ENCODE peak calls at places on chromosomes 12 and 14, in ten cellular contexts. One of them, this sample, is unnamed.

GRCh38 chr14:97977711-97978261 is 1180.6 kb downstream of the VRK1 start:
- DNase-seq in cardiac muscle cell: peak
- DNase-seq in naive thymus-derived CD4-positive, alpha-beta T cell: peak
- DNase-seq in kidney glomerular epithelial cell: no peak
- DNase-seq in heart right ventricle: peak
- DNase-seq in Right ventricle myocardium inferior: peak
- DNase-seq in Caco-2: no peak
- DNase-seq in stimulated activated CD4-positive, alpha-beta T cell treated with anti-CD3 and anti-CD28 coated beads, TNF-alpha, amount 100 ng/mL, for 24 hours: peak
- DNase-seq in WTC11: peak
- DNase-seq in activated naive CD4-positive, alpha-beta T cell treated with anti-CD3 and anti-CD28 coated beads, Interleukin-2, amount 10 ng/mL, durations not matched to agents 7 days and 5 days: peak
- DNase-seq in this sample: peak

GRCh38 chr12:52203126-52203921 is 11.5 kb upstream of the KRT80 start:
- DNase-seq in cardiac muscle cell: peak
- DNase-seq in naive thymus-derived CD4-positive, alpha-beta T cell: no peak
- DNase-seq in kidney glomerular epithelial cell: peak
- DNase-seq in heart right ventricle: peak
- DNase-seq in Right ventricle myocardium inferior: no peak
- DNase-seq in Caco-2: peak
- DNase-seq in stimulated activated CD4-positive, alpha-beta T cell treated with anti-CD3 and anti-CD28 coated beads, TNF-alpha, amount 100 ng/mL, for 24 hours: no peak
- DNase-seq in WTC11: peak
- DNase-seq in activated naive CD4-positive, alpha-beta T cell treated with anti-CD3 and anti-CD28 coated beads, Interleukin-2, amount 10 ng/mL, durations not matched to agents 7 days and 5 days: no peak
- DNase-seq in this sample: no peak

GRCh38 chr12:83514372-83514771 is 827.7 kb downstream of the TMTC2 start:
- DNase-seq in cardiac muscle cell: no peak
- DNase-seq in naive thymus-derived CD4-positive, alpha-beta T cell: no peak
- DNase-seq in kidney glomerular epithelial cell: no peak
- DNase-seq in heart right ventricle: no peak
- DNase-seq in Right ventricle myocardium inferior: no peak
- DNase-seq in Caco-2: no peak
- DNase-seq in stimulated activated CD4-positive, alpha-beta T cell treated with anti-CD3 and anti-CD28 coated beads, TNF-alpha, amount 100 ng/mL, for 24 hours: no peak
- DNase-seq in WTC11: no peak
- DNase-seq in activated naive CD4-positive, alpha-beta T cell treated with anti-CD3 and anti-CD28 coated beads, Interleukin-2, amount 10 ng/mL, durations not matched to agents 7 days and 5 days: no peak
- DNase-seq in this sample: no peak

GRCh38 chr12:66813137-66813867 is 134.4 kb upstream of the GRIP1 start:
- DNase-seq in cardiac muscle cell: no peak
- DNase-seq in naive thymus-derived CD4-positive, alpha-beta T cell: no peak
- DNase-seq in kidney glomerular epithelial cell: peak
- DNase-seq in heart right ventricle: no peak
- DNase-seq in Right ventricle myocardium inferior: no peak
- DNase-seq in Caco-2: no peak
- DNase-seq in stimulated activated CD4-positive, alpha-beta T cell treated with anti-CD3 and anti-CD28 coated beads, TNF-alpha, amount 100 ng/mL, for 24 hours: no peak
- DNase-seq in WTC11: no peak
- DNase-seq in activated naive CD4-positive, alpha-beta T cell treated with anti-CD3 and anti-CD28 coated beads, Interleukin-2, amount 10 ng/mL, durations not matched to agents 7 days and 5 days: peak
- DNase-seq in this sample: no peak

GRCh38 chr12:116545936-116546335 is 13.2 kb upstream of the MAP1LC3B2 start:
- DNase-seq in cardiac muscle cell: no peak
- DNase-seq in naive thymus-derived CD4-positive, alpha-beta T cell: no peak
- DNase-seq in kidney glomerular epithelial cell: no peak
- DNase-seq in heart right ventricle: no peak
- DNase-seq in Right ventricle myocardium inferior: no peak
- DNase-seq in Caco-2: no peak
- DNase-seq in stimulated activated CD4-positive, alpha-beta T cell treated with anti-CD3 and anti-CD28 coated beads, TNF-alpha, amount 100 ng/mL, for 24 hours: no peak
- DNase-seq in WTC11: no peak
- DNase-seq in activated naive CD4-positive, alpha-beta T cell treated with anti-CD3 and anti-CD28 coated beads, Interleukin-2, amount 10 ng/mL, durations not matched to agents 7 days and 5 days: no peak
- DNase-seq in this sample: no peak

GRCh38 chr12:117151195-117152031 is 38.9 kb downstream of the FBXO21 start:
- DNase-seq in cardiac muscle cell: peak
- DNase-seq in naive thymus-derived CD4-positive, alpha-beta T cell: no peak
- DNase-seq in kidney glomerular epithelial cell: peak
- DNase-seq in heart right ventricle: peak
- DNase-seq in Right ventricle myocardium inferior: no peak
- DNase-seq in Caco-2: peak
- DNase-seq in stimulated activated CD4-positive, alpha-beta T cell treated with anti-CD3 and anti-CD28 coated beads, TNF-alpha, amount 100 ng/mL, for 24 hours: no peak
- DNase-seq in WTC11: peak
- DNase-seq in activated naive CD4-positive, alpha-beta T cell treated with anti-CD3 and anti-CD28 coated beads, Interleukin-2, amount 10 ng/mL, durations not matched to agents 7 days and 5 days: peak
- DNase-seq in this sample: no peak

GRCh38 chr14:66507181-66507721 is 696 bp upstream of the GPHN start:
- DNase-seq in cardiac muscle cell: no peak
- DNase-seq in naive thymus-derived CD4-positive, alpha-beta T cell: no peak
- DNase-seq in kidney glomerular epithelial cell: peak
- DNase-seq in heart right ventricle: no peak
- DNase-seq in Right ventricle myocardium inferior: no peak
- DNase-seq in Caco-2: no peak
- DNase-seq in stimulated activated CD4-positive, alpha-beta T cell treated with anti-CD3 and anti-CD28 coated beads, TNF-alpha, amount 100 ng/mL, for 24 hours: no peak
- DNase-seq in WTC11: no peak
- DNase-seq in activated naive CD4-positive, alpha-beta T cell treated with anti-CD3 and anti-CD28 coated beads, Interleukin-2, amount 10 ng/mL, durations not matched to agents 7 days and 5 days: no peak
- DNase-seq in this sample: no peak

GRCh38 chr12:45220366-45220931 is 4.6 kb downstream of the ANO6 start:
- DNase-seq in cardiac muscle cell: no peak
- DNase-seq in naive thymus-derived CD4-positive, alpha-beta T cell: no peak
- DNase-seq in kidney glomerular epithelial cell: no peak
- DNase-seq in heart right ventricle: no peak
- DNase-seq in Right ventricle myocardium inferior: no peak
- DNase-seq in Caco-2: no peak
- DNase-seq in stimulated activated CD4-positive, alpha-beta T cell treated with anti-CD3 and anti-CD28 coated beads, TNF-alpha, amount 100 ng/mL, for 24 hours: no peak
- DNase-seq in WTC11: no peak
- DNase-seq in activated naive CD4-positive, alpha-beta T cell treated with anti-CD3 and anti-CD28 coated beads, Interleukin-2, amount 10 ng/mL, durations not matched to agents 7 days and 5 days: no peak
- DNase-seq in this sample: no peak

GRCh38 chr12:6253278-6253677 is 53.1 kb downstream of the CD9 start:
- DNase-seq in cardiac muscle cell: no peak
- DNase-seq in naive thymus-derived CD4-positive, alpha-beta T cell: no peak
- DNase-seq in kidney glomerular epithelial cell: no peak
- DNase-seq in heart right ventricle: no peak
- DNase-seq in Right ventricle myocardium inferior: no peak
- DNase-seq in Caco-2: peak
- DNase-seq in stimulated activated CD4-positive, alpha-beta T cell treated with anti-CD3 and anti-CD28 coated beads, TNF-alpha, amount 100 ng/mL, for 24 hours: no peak
- DNase-seq in WTC11: no peak
- DNase-seq in activated naive CD4-positive, alpha-beta T cell treated with anti-CD3 and anti-CD28 coated beads, Interleukin-2, amount 10 ng/mL, durations not matched to agents 7 days and 5 days: no peak
- DNase-seq in this sample: no peak

GRCh38 chr12:95634622-95635621 is 83.6 kb upstream of the USP44 start:
- DNase-seq in cardiac muscle cell: no peak
- DNase-seq in naive thymus-derived CD4-positive, alpha-beta T cell: no peak
- DNase-seq in kidney glomerular epithelial cell: peak
- DNase-seq in heart right ventricle: no peak
- DNase-seq in Right ventricle myocardium inferior: no peak
- DNase-seq in Caco-2: no peak
- DNase-seq in stimulated activated CD4-positive, alpha-beta T cell treated with anti-CD3 and anti-CD28 coated beads, TNF-alpha, amount 100 ng/mL, for 24 hours: no peak
- DNase-seq in WTC11: no peak
- DNase-seq in activated naive CD4-positive, alpha-beta T cell treated with anti-CD3 and anti-CD28 coated beads, Interleukin-2, amount 10 ng/mL, durations not matched to agents 7 days and 5 days: no peak
- DNase-seq in this sample: no peak

GRCh38 chr12:545835-546234 is 86.1 kb downstream of the B4GALNT3 start:
- DNase-seq in cardiac muscle cell: no peak
- DNase-seq in naive thymus-derived CD4-positive, alpha-beta T cell: no peak
- DNase-seq in kidney glomerular epithelial cell: no peak
- DNase-seq in heart right ventricle: no peak
- DNase-seq in Right ventricle myocardium inferior: no peak
- DNase-seq in Caco-2: no peak
- DNase-seq in stimulated activated CD4-positive, alpha-beta T cell treated with anti-CD3 and anti-CD28 coated beads, TNF-alpha, amount 100 ng/mL, for 24 hours: no peak
- DNase-seq in WTC11: no peak
- DNase-seq in activated naive CD4-positive, alpha-beta T cell treated with anti-CD3 and anti-CD28 coated beads, Interleukin-2, amount 10 ng/mL, durations not matched to agents 7 days and 5 days: no peak
- DNase-seq in this sample: no peak

GRCh38 chr12:68349083-68349700 is 17.0 kb upstream of the MDM1 start:
- DNase-seq in cardiac muscle cell: no peak
- DNase-seq in naive thymus-derived CD4-positive, alpha-beta T cell: no peak
- DNase-seq in kidney glomerular epithelial cell: no peak
- DNase-seq in heart right ventricle: no peak
- DNase-seq in Right ventricle myocardium inferior: no peak
- DNase-seq in Caco-2: no peak
- DNase-seq in stimulated activated CD4-positive, alpha-beta T cell treated with anti-CD3 and anti-CD28 coated beads, TNF-alpha, amount 100 ng/mL, for 24 hours: no peak
- DNase-seq in WTC11: no peak
- DNase-seq in activated naive CD4-positive, alpha-beta T cell treated with anti-CD3 and anti-CD28 coated beads, Interleukin-2, amount 10 ng/mL, durations not matched to agents 7 days and 5 days: no peak
- DNase-seq in this sample: no peak

GRCh38 chr14:36720657-36721056 is 59.0 kb downstream of the PAX9 start:
- DNase-seq in cardiac muscle cell: no peak
- DNase-seq in naive thymus-derived CD4-positive, alpha-beta T cell: no peak
- DNase-seq in kidney glomerular epithelial cell: no peak
- DNase-seq in heart right ventricle: no peak
- DNase-seq in Right ventricle myocardium inferior: no peak
- DNase-seq in Caco-2: no peak
- DNase-seq in stimulated activated CD4-positive, alpha-beta T cell treated with anti-CD3 and anti-CD28 coated beads, TNF-alpha, amount 100 ng/mL, for 24 hours: no peak
- DNase-seq in WTC11: no peak
- DNase-seq in activated naive CD4-positive, alpha-beta T cell treated with anti-CD3 and anti-CD28 coated beads, Interleukin-2, amount 10 ng/mL, durations not matched to agents 7 days and 5 days: no peak
- DNase-seq in this sample: no peak

GRCh38 chr12:54601841-54602240 is 13.4 kb upstream of the PPP1R1A start:
- DNase-seq in cardiac muscle cell: peak
- DNase-seq in naive thymus-derived CD4-positive, alpha-beta T cell: no peak
- DNase-seq in kidney glomerular epithelial cell: peak
- DNase-seq in heart right ventricle: no peak
- DNase-seq in Right ventricle myocardium inferior: no peak
- DNase-seq in Caco-2: no peak
- DNase-seq in stimulated activated CD4-positive, alpha-beta T cell treated with anti-CD3 and anti-CD28 coated beads, TNF-alpha, amount 100 ng/mL, for 24 hours: no peak
- DNase-seq in WTC11: no peak
- DNase-seq in activated naive CD4-positive, alpha-beta T cell treated with anti-CD3 and anti-CD28 coated beads, Interleukin-2, amount 10 ng/mL, durations not matched to agents 7 days and 5 days: no peak
- DNase-seq in this sample: no peak

GRCh38 chr12:24600996-24601395 is 347.9 kb downstream of the BCAT1 start:
- DNase-seq in cardiac muscle cell: peak
- DNase-seq in naive thymus-derived CD4-positive, alpha-beta T cell: no peak
- DNase-seq in kidney glomerular epithelial cell: peak
- DNase-seq in heart right ventricle: no peak
- DNase-seq in Right ventricle myocardium inferior: no peak
- DNase-seq in Caco-2: no peak
- DNase-seq in stimulated activated CD4-positive, alpha-beta T cell treated with anti-CD3 and anti-CD28 coated beads, TNF-alpha, amount 100 ng/mL, for 24 hours: no peak
- DNase-seq in WTC11: no peak
- DNase-seq in activated naive CD4-positive, alpha-beta T cell treated with anti-CD3 and anti-CD28 coated beads, Interleukin-2, amount 10 ng/mL, durations not matched to agents 7 days and 5 days: no peak
- DNase-seq in this sample: no peak

GRCh38 chr12:24045816-24046257 is 96.4 kb upstream of the SOX5 start:
- DNase-seq in cardiac muscle cell: peak
- DNase-seq in naive thymus-derived CD4-positive, alpha-beta T cell: no peak
- DNase-seq in kidney glomerular epithelial cell: peak
- DNase-seq in heart right ventricle: peak
- DNase-seq in Right ventricle myocardium inferior: no peak
- DNase-seq in Caco-2: no peak
- DNase-seq in stimulated activated CD4-positive, alpha-beta T cell treated with anti-CD3 and anti-CD28 coated beads, TNF-alpha, amount 100 ng/mL, for 24 hours: no peak
- DNase-seq in WTC11: no peak
- DNase-seq in activated naive CD4-positive, alpha-beta T cell treated with anti-CD3 and anti-CD28 coated beads, Interleukin-2, amount 10 ng/mL, durations not matched to agents 7 days and 5 days: no peak
- DNase-seq in this sample: no peak

GRCh38 chr12:124130717-124131670 is 158.0 kb downstream of the ZNF664 start:
- DNase-seq in cardiac muscle cell: no peak
- DNase-seq in naive thymus-derived CD4-positive, alpha-beta T cell: no peak
- DNase-seq in kidney glomerular epithelial cell: no peak
- DNase-seq in heart right ventricle: no peak
- DNase-seq in Right ventricle myocardium inferior: no peak
- DNase-seq in Caco-2: peak
- DNase-seq in stimulated activated CD4-positive, alpha-beta T cell treated with anti-CD3 and anti-CD28 coated beads, TNF-alpha, amount 100 ng/mL, for 24 hours: no peak
- DNase-seq in WTC11: peak
- DNase-seq in activated naive CD4-positive, alpha-beta T cell treated with anti-CD3 and anti-CD28 coated beads, Interleukin-2, amount 10 ng/mL, durations not matched to agents 7 days and 5 days: no peak
- DNase-seq in this sample: no peak

GRCh38 chr12:41932470-41932991 is 212.1 kb downstream of the GXYLT1 start:
- DNase-seq in cardiac muscle cell: peak
- DNase-seq in naive thymus-derived CD4-positive, alpha-beta T cell: no peak
- DNase-seq in kidney glomerular epithelial cell: no peak
- DNase-seq in heart right ventricle: peak
- DNase-seq in Right ventricle myocardium inferior: peak
- DNase-seq in Caco-2: peak
- DNase-seq in stimulated activated CD4-positive, alpha-beta T cell treated with anti-CD3 and anti-CD28 coated beads, TNF-alpha, amount 100 ng/mL, for 24 hours: no peak
- DNase-seq in WTC11: peak
- DNase-seq in activated naive CD4-positive, alpha-beta T cell treated with anti-CD3 and anti-CD28 coated beads, Interleukin-2, amount 10 ng/mL, durations not matched to agents 7 days and 5 days: peak
- DNase-seq in this sample: no peak

GRCh38 chr12:21910642-21911041 is 30.6 kb downstream of the ABCC9 start:
- DNase-seq in cardiac muscle cell: no peak
- DNase-seq in naive thymus-derived CD4-positive, alpha-beta T cell: no peak
- DNase-seq in kidney glomerular epithelial cell: no peak
- DNase-seq in heart right ventricle: no peak
- DNase-seq in Right ventricle myocardium inferior: no peak
- DNase-seq in Caco-2: no peak
- DNase-seq in stimulated activated CD4-positive, alpha-beta T cell treated with anti-CD3 and anti-CD28 coated beads, TNF-alpha, amount 100 ng/mL, for 24 hours: no peak
- DNase-seq in WTC11: no peak
- DNase-seq in activated naive CD4-positive, alpha-beta T cell treated with anti-CD3 and anti-CD28 coated beads, Interleukin-2, amount 10 ng/mL, durations not matched to agents 7 days and 5 days: no peak
- DNase-seq in this sample: no peak

GRCh38 chr14:51846631-51847488 is 13.6 kb upstream of the GNG2 start:
- DNase-seq in cardiac muscle cell: peak
- DNase-seq in naive thymus-derived CD4-positive, alpha-beta T cell: peak
- DNase-seq in kidney glomerular epithelial cell: peak
- DNase-seq in heart right ventricle: peak
- DNase-seq in Right ventricle myocardium inferior: peak
- DNase-seq in Caco-2: no peak
- DNase-seq in stimulated activated CD4-positive, alpha-beta T cell treated with anti-CD3 and anti-CD28 coated beads, TNF-alpha, amount 100 ng/mL, for 24 hours: peak
- DNase-seq in WTC11: peak
- DNase-seq in activated naive CD4-positive, alpha-beta T cell treated with anti-CD3 and anti-CD28 coated beads, Interleukin-2, amount 10 ng/mL, durations not matched to agents 7 days and 5 days: peak
- DNase-seq in this sample: peak

GRCh38 chr12:2156333-2156732 is 103.5 kb downstream of the CACNA1C start:
- DNase-seq in cardiac muscle cell: no peak
- DNase-seq in naive thymus-derived CD4-positive, alpha-beta T cell: no peak
- DNase-seq in kidney glomerular epithelial cell: no peak
- DNase-seq in heart right ventricle: no peak
- DNase-seq in Right ventricle myocardium inferior: no peak
- DNase-seq in Caco-2: no peak
- DNase-seq in stimulated activated CD4-positive, alpha-beta T cell treated with anti-CD3 and anti-CD28 coated beads, TNF-alpha, amount 100 ng/mL, for 24 hours: no peak
- DNase-seq in WTC11: no peak
- DNase-seq in activated naive CD4-positive, alpha-beta T cell treated with anti-CD3 and anti-CD28 coated beads, Interleukin-2, amount 10 ng/mL, durations not matched to agents 7 days and 5 days: no peak
- DNase-seq in this sample: no peak

GRCh38 chr14:88727057-88727456 is 65.7 kb downstream of the EML5 start:
- DNase-seq in cardiac muscle cell: no peak
- DNase-seq in naive thymus-derived CD4-positive, alpha-beta T cell: no peak
- DNase-seq in kidney glomerular epithelial cell: no peak
- DNase-seq in heart right ventricle: no peak
- DNase-seq in Right ventricle myocardium inferior: no peak
- DNase-seq in Caco-2: no peak
- DNase-seq in stimulated activated CD4-positive, alpha-beta T cell treated with anti-CD3 and anti-CD28 coated beads, TNF-alpha, amount 100 ng/mL, for 24 hours: no peak
- DNase-seq in WTC11: no peak
- DNase-seq in activated naive CD4-positive, alpha-beta T cell treated with anti-CD3 and anti-CD28 coated beads, Interleukin-2, amount 10 ng/mL, durations not matched to agents 7 days and 5 days: no peak
- DNase-seq in this sample: no peak

GRCh38 chr12:76083761-76084276 is 666 bp downstream of the NAP1L1 start:
- DNase-seq in cardiac muscle cell: peak
- DNase-seq in naive thymus-derived CD4-positive, alpha-beta T cell: peak
- DNase-seq in kidney glomerular epithelial cell: peak
- DNase-seq in heart right ventricle: peak
- DNase-seq in Right ventricle myocardium inferior: peak
- DNase-seq in Caco-2: peak
- DNase-seq in stimulated activated CD4-positive, alpha-beta T cell treated with anti-CD3 and anti-CD28 coated beads, TNF-alpha, amount 100 ng/mL, for 24 hours: peak
- DNase-seq in WTC11: peak
- DNase-seq in activated naive CD4-positive, alpha-beta T cell treated with anti-CD3 and anti-CD28 coated beads, Interleukin-2, amount 10 ng/mL, durations not matched to agents 7 days and 5 days: peak
- DNase-seq in this sample: peak

GRCh38 chr12:96698521-96698920 is 208.5 kb upstream of the NEDD1 start:
- DNase-seq in cardiac muscle cell: no peak
- DNase-seq in naive thymus-derived CD4-positive, alpha-beta T cell: no peak
- DNase-seq in kidney glomerular epithelial cell: no peak
- DNase-seq in heart right ventricle: no peak
- DNase-seq in Right ventricle myocardium inferior: no peak
- DNase-seq in Caco-2: no peak
- DNase-seq in stimulated activated CD4-positive, alpha-beta T cell treated with anti-CD3 and anti-CD28 coated beads, TNF-alpha, amount 100 ng/mL, for 24 hours: no peak
- DNase-seq in WTC11: no peak
- DNase-seq in activated naive CD4-positive, alpha-beta T cell treated with anti-CD3 and anti-CD28 coated beads, Interleukin-2, amount 10 ng/mL, durations not matched to agents 7 days and 5 days: no peak
- DNase-seq in this sample: no peak

GRCh38 chr14:24481622-24482324 is 26.3 kb downstream of the CMA1 start:
- DNase-seq in cardiac muscle cell: peak
- DNase-seq in naive thymus-derived CD4-positive, alpha-beta T cell: peak
- DNase-seq in kidney glomerular epithelial cell: peak
- DNase-seq in heart right ventricle: no peak
- DNase-seq in Right ventricle myocardium inferior: no peak
- DNase-seq in Caco-2: peak
- DNase-seq in stimulated activated CD4-positive, alpha-beta T cell treated with anti-CD3 and anti-CD28 coated beads, TNF-alpha, amount 100 ng/mL, for 24 hours: peak
- DNase-seq in WTC11: peak
- DNase-seq in activated naive CD4-positive, alpha-beta T cell treated with anti-CD3 and anti-CD28 coated beads, Interleukin-2, amount 10 ng/mL, durations not matched to agents 7 days and 5 days: peak
- DNase-seq in this sample: peak

GRCh38 chr12:57477710-57478681 is 1.7 kb downstream of the ARHGAP9 start:
- DNase-seq in cardiac muscle cell: peak
- DNase-seq in naive thymus-derived CD4-positive, alpha-beta T cell: peak
- DNase-seq in kidney glomerular epithelial cell: peak
- DNase-seq in heart right ventricle: no peak
- DNase-seq in Right ventricle myocardium inferior: no peak
- DNase-seq in Caco-2: no peak
- DNase-seq in stimulated activated CD4-positive, alpha-beta T cell treated with anti-CD3 and anti-CD28 coated beads, TNF-alpha, amount 100 ng/mL, for 24 hours: no peak
- DNase-seq in WTC11: no peak
- DNase-seq in activated naive CD4-positive, alpha-beta T cell treated with anti-CD3 and anti-CD28 coated beads, Interleukin-2, amount 10 ng/mL, durations not matched to agents 7 days and 5 days: peak
- DNase-seq in this sample: peak

GRCh38 chr12:124720687-124721500 is 142.8 kb downstream of the SCARB1 start:
- DNase-seq in cardiac muscle cell: peak
- DNase-seq in naive thymus-derived CD4-positive, alpha-beta T cell: no peak
- DNase-seq in kidney glomerular epithelial cell: peak
- DNase-seq in heart right ventricle: peak
- DNase-seq in Right ventricle myocardium inferior: peak
- DNase-seq in Caco-2: no peak
- DNase-seq in stimulated activated CD4-positive, alpha-beta T cell treated with anti-CD3 and anti-CD28 coated beads, TNF-alpha, amount 100 ng/mL, for 24 hours: no peak
- DNase-seq in WTC11: no peak
- DNase-seq in activated naive CD4-positive, alpha-beta T cell treated with anti-CD3 and anti-CD28 coated beads, Interleukin-2, amount 10 ng/mL, durations not matched to agents 7 days and 5 days: no peak
- DNase-seq in this sample: no peak

GRCh38 chr14:20797159-20797558 is 5.5 kb downstream of the RNASE1 start:
- DNase-seq in cardiac muscle cell: no peak
- DNase-seq in naive thymus-derived CD4-positive, alpha-beta T cell: no peak
- DNase-seq in kidney glomerular epithelial cell: no peak
- DNase-seq in heart right ventricle: no peak
- DNase-seq in Right ventricle myocardium inferior: no peak
- DNase-seq in Caco-2: no peak
- DNase-seq in stimulated activated CD4-positive, alpha-beta T cell treated with anti-CD3 and anti-CD28 coated beads, TNF-alpha, amount 100 ng/mL, for 24 hours: no peak
- DNase-seq in WTC11: no peak
- DNase-seq in activated naive CD4-positive, alpha-beta T cell treated with anti-CD3 and anti-CD28 coated beads, Interleukin-2, amount 10 ng/mL, durations not matched to agents 7 days and 5 days: no peak
- DNase-seq in this sample: no peak